ENCODE peak calls at places on chromosomes 6 and 20, in ten cellular contexts. V, Z, M, Q, O, F, J, K, X and W are unnamed samples.
A peak's percentile ranks its signal among the peaks of the same experiment; 100 is the strongest.

GRCh38 chr6:6284231-6284966 is 36.1 kb downstream of the F13A1 start:
- DNase-seq in V (no peak), Z (no peak), M (no peak), Q (no peak), O (no peak), F (no peak), J (no peak), K (no peak), X (no peak), W (no peak)

GRCh38 chr6:89589297-89590074 is 49.1 kb downstream of the LYRM2 start:
- DNase-seq in V (no peak), Z (no peak), M (no peak), Q (no peak), O (no peak), F (no peak), J (no peak), K (no peak), X (no peak), W (no peak)

GRCh38 chr6:2560140-2560818 is 190.4 kb downstream of the MYLK4 start:
- DNase-seq in V (no peak), Z (no peak), M (no peak), Q (no peak), O (no peak), F (no peak), J (no peak), K (no peak), X (no peak), W (no peak)

GRCh38 chr6:100633096-100633766 is 168.5 kb upstream of the SIM1 start:
- DNase-seq in V (no peak), Z (no peak), M (no peak), Q (no peak), O (no peak), F (peak; percentile 9), J (no peak), K (no peak), X (peak; percentile 64), W (peak; percentile 63)

GRCh38 chr6:90365565-90366219 is 69.0 kb upstream of the BACH2 start:
- DNase-seq in V (no peak), Z (no peak), M (no peak), Q (no peak), O (no peak), F (no peak), J (no peak), K (no peak), X (no peak), W (no peak)

GRCh38 chr20:34404803-34405202 is 41.7 kb downstream of the ITCH start:
- DNase-seq in V (no peak), Z (no peak), M (no peak), Q (no peak), O (no peak), F (no peak), J (no peak), K (no peak), X (no peak), W (no peak)

GRCh38 chr6:148177589-148178233 is 164.9 kb upstream of the SASH1 start:
- DNase-seq in V (peak; percentile 22), Z (peak; percentile 47), M (peak; percentile 27), Q (no peak), O (peak; percentile 22), F (peak; percentile 28), J (peak; percentile 69), K (no peak), X (peak; percentile 83), W (peak; percentile 72)

GRCh38 chr6:54892831-54893230 is 46.3 kb downstream of the FAM83B start:
- DNase-seq in V (no peak), Z (no peak), M (no peak), Q (no peak), O (no peak), F (no peak), J (no peak), K (no peak), X (peak; percentile 68), W (no peak)

GRCh38 chr6:130674604-130675003 is 152.6 kb upstream of the SMLR1 start:
- DNase-seq in V (no peak), Z (no peak), M (no peak), Q (no peak), O (no peak), F (no peak), J (no peak), K (no peak), X (peak; percentile 61), W (peak; percentile 35)

GRCh38 chr6:104253236-104253635 is 606.5 kb downstream of the HACE1 start:
- DNase-seq in V (no peak), Z (no peak), M (no peak), Q (no peak), O (no peak), F (no peak), J (no peak), K (no peak), X (no peak), W (no peak)

GRCh38 chr6:164753517-164753916 is 555.9 kb downstream of the C6orf118 start:
- DNase-seq in V (no peak), Z (no peak), M (no peak), Q (no peak), O (no peak), F (no peak), J (no peak), K (no peak), X (peak; percentile 0), W (no peak)